ENCODE peak calls at places on chromosome 10, in eight cellular contexts. One of them, this sample, is unnamed. For H3K4me1, the result is how much of the 10 kb centered on the place peaks cover.

GRCh38 chr10:43292745-43293676 is 26.1 kb upstream of the RASGEF1A start:
- DNase-seq in BE2C: peak
- DNase-seq in body of pancreas: peak
- DNase-seq in mucosa of descending colon: peak
- DNase-seq in hepatocyte: peak
- DNase-seq in H1: no peak
- DNase-seq in ovary: peak
- DNase-seq in tibial nerve: peak
- DNase-seq in this sample: peak

GRCh38 chr10:68202965-68203358 is 29.0 kb downstream of the ATOH7 start:
- DNase-seq in BE2C: no peak
- DNase-seq in body of pancreas: no peak
- DNase-seq in mucosa of descending colon: no peak
- DNase-seq in hepatocyte: no peak
- DNase-seq in H1: no peak
- DNase-seq in ovary: no peak
- DNase-seq in tibial nerve: no peak
- DNase-seq in this sample: no peak

GRCh38 chr10:106619353-106619752 is 545.2 kb downstream of the SORCS1 start:
- DNase-seq in BE2C: no peak
- DNase-seq in body of pancreas: no peak
- DNase-seq in mucosa of descending colon: no peak
- DNase-seq in hepatocyte: no peak
- DNase-seq in H1: no peak
- DNase-seq in ovary: no peak
- DNase-seq in tibial nerve: no peak
- DNase-seq in this sample: no peak

GRCh38 chr10:110209926-110210662 is 2.7 kb downstream of the MXI1 start:
- DNase-seq in BE2C: no peak
- DNase-seq in body of pancreas: peak
- DNase-seq in mucosa of descending colon: peak
- DNase-seq in hepatocyte: peak
- DNase-seq in H1: peak
- DNase-seq in ovary: peak
- DNase-seq in tibial nerve: peak
- DNase-seq in this sample: peak

GRCh38 chr10:62046522-62047239 is 145.2 kb downstream of the ARID5B start:
- DNase-seq in BE2C: peak
- DNase-seq in body of pancreas: no peak
- DNase-seq in mucosa of descending colon: no peak
- DNase-seq in hepatocyte: peak
- DNase-seq in H1: no peak
- DNase-seq in ovary: no peak
- DNase-seq in tibial nerve: no peak
- DNase-seq in this sample: peak

GRCh38 chr10:69936091-69936490 is 116.6 kb upstream of the MACROH2A2 start:
- DNase-seq in BE2C: no peak
- DNase-seq in body of pancreas: no peak
- DNase-seq in mucosa of descending colon: no peak
- DNase-seq in hepatocyte: no peak
- DNase-seq in H1: no peak
- DNase-seq in ovary: no peak
- DNase-seq in tibial nerve: no peak
- DNase-seq in this sample: no peak

GRCh38 chr10:5460468-5461200 is 38.7 kb downstream of the CALML5 start:
- DNase-seq in BE2C: no peak
- DNase-seq in body of pancreas: no peak
- DNase-seq in mucosa of descending colon: no peak
- DNase-seq in hepatocyte: no peak
- DNase-seq in H1: no peak
- DNase-seq in ovary: no peak
- DNase-seq in tibial nerve: no peak
- DNase-seq in this sample: no peak

GRCh38 chr10:13143761-13144160 is 17.6 kb upstream of the MCM10 start:
- DNase-seq in BE2C: no peak
- DNase-seq in body of pancreas: no peak
- DNase-seq in mucosa of descending colon: no peak
- DNase-seq in hepatocyte: no peak
- DNase-seq in H1: no peak
- DNase-seq in ovary: no peak
- DNase-seq in tibial nerve: no peak
- DNase-seq in this sample: no peak

GRCh38 chr10:33365871-33366411 is 31.5 kb upstream of the NRP1 start:
- DNase-seq in BE2C: no peak
- DNase-seq in body of pancreas: no peak
- DNase-seq in mucosa of descending colon: no peak
- DNase-seq in hepatocyte: no peak
- DNase-seq in H1: no peak
- DNase-seq in ovary: no peak
- DNase-seq in tibial nerve: no peak
- DNase-seq in this sample: no peak

GRCh38 chr10:46547881-46548780 is 8.3 kb downstream of the GPRIN2 start:
- DNase-seq in BE2C: peak
- DNase-seq in body of pancreas: no peak
- DNase-seq in mucosa of descending colon: no peak
- DNase-seq in hepatocyte: no peak
- DNase-seq in H1: no peak
- DNase-seq in ovary: peak
- DNase-seq in tibial nerve: peak
- DNase-seq in this sample: no peak

GRCh38 chr10:101563497-101564040 is 24.5 kb downstream of the POLL start:
- DNase-seq in BE2C: no peak
- DNase-seq in body of pancreas: no peak
- DNase-seq in mucosa of descending colon: no peak
- DNase-seq in hepatocyte: no peak
- DNase-seq in H1: peak
- DNase-seq in ovary: no peak
- DNase-seq in tibial nerve: no peak
- DNase-seq in this sample: no peak

GRCh38 chr10:77673086-77673485 is 35.5 kb upstream of the KCNMA1 start:
- DNase-seq in BE2C: no peak
- DNase-seq in body of pancreas: no peak
- DNase-seq in mucosa of descending colon: no peak
- DNase-seq in hepatocyte: no peak
- DNase-seq in H1: peak
- DNase-seq in ovary: no peak
- DNase-seq in tibial nerve: no peak
- DNase-seq in this sample: no peak

GRCh38 chr10:49081532-49082275 is 33.6 kb downstream of the VSTM4 start:
- DNase-seq in BE2C: no peak
- DNase-seq in body of pancreas: no peak
- DNase-seq in mucosa of descending colon: no peak
- DNase-seq in hepatocyte: no peak
- DNase-seq in H1: peak
- DNase-seq in ovary: peak
- DNase-seq in tibial nerve: no peak
- DNase-seq in this sample: no peak

GRCh38 chr10:62726638-62727037 is 77.9 kb upstream of the ADO start:
- DNase-seq in BE2C: no peak
- DNase-seq in body of pancreas: no peak
- DNase-seq in mucosa of descending colon: no peak
- DNase-seq in hepatocyte: no peak
- DNase-seq in H1: no peak
- DNase-seq in ovary: no peak
- DNase-seq in tibial nerve: no peak
- DNase-seq in this sample: no peak

GRCh38 chr10:18211862-18212261 is 71.6 kb downstream of the CACNB2 start:
- DNase-seq in BE2C: no peak
- DNase-seq in body of pancreas: peak
- DNase-seq in mucosa of descending colon: no peak
- DNase-seq in hepatocyte: no peak
- DNase-seq in H1: no peak
- DNase-seq in ovary: no peak
- DNase-seq in tibial nerve: no peak
- DNase-seq in this sample: no peak

GRCh38 chr10:124641282-124642075 is 102.7 kb downstream of the FAM53B start:
- DNase-seq in BE2C: peak
- DNase-seq in body of pancreas: no peak
- DNase-seq in mucosa of descending colon: no peak
- DNase-seq in hepatocyte: peak
- DNase-seq in H1: no peak
- DNase-seq in ovary: no peak
- DNase-seq in tibial nerve: no peak
- DNase-seq in this sample: peak

GRCh38 chr10:6583447-6583846 is 3.4 kb upstream of the PRKCQ start:
- DNase-seq in BE2C: no peak
- DNase-seq in body of pancreas: no peak
- DNase-seq in mucosa of descending colon: no peak
- DNase-seq in hepatocyte: no peak
- DNase-seq in H1: no peak
- DNase-seq in ovary: no peak
- DNase-seq in tibial nerve: no peak
- DNase-seq in this sample: no peak

GRCh38 chr10:121667948-121668335 is 69.7 kb upstream of the FGFR2 start:
- DNase-seq in BE2C: no peak
- DNase-seq in body of pancreas: no peak
- DNase-seq in mucosa of descending colon: no peak
- DNase-seq in hepatocyte: no peak
- DNase-seq in H1: no peak
- DNase-seq in ovary: no peak
- DNase-seq in tibial nerve: no peak
- DNase-seq in this sample: no peak

GRCh38 chr10:102117391-102118159 is 2.6 kb downstream of the LDB1 start:
- DNase-seq in BE2C: peak
- DNase-seq in body of pancreas: peak
- DNase-seq in mucosa of descending colon: peak
- DNase-seq in hepatocyte: peak
- DNase-seq in H1: peak
- DNase-seq in ovary: peak
- DNase-seq in tibial nerve: peak
- DNase-seq in this sample: peak

GRCh38 chr10:57898231-57898630 is 369.5 kb downstream of the IPMK start:
- DNase-seq in BE2C: no peak
- DNase-seq in body of pancreas: peak
- DNase-seq in mucosa of descending colon: peak
- DNase-seq in hepatocyte: peak
- DNase-seq in H1: no peak
- DNase-seq in ovary: no peak
- DNase-seq in tibial nerve: no peak
- DNase-seq in this sample: no peak

DNA sequence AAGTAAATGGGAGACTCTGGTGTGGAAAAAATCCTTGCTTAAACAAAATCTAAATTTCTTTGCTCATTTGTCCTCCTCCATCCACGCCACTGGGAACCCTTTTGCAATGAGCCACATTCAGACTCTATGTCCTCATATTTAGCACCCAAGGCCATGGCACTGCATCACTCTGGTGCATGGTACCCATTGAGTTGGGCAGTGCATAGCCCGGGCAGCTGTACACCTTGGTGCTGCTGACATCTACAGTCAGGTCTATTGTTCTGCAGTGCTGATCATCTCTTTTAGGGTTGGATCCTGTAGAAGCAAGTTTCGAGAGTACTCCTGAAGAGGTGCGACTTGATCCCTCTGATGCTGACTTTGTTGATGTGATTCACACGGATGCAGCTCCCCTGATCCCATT is 6.8 kb downstream of the PNLIPRP1 start:
- DNase-seq in BE2C: no peak
- DNase-seq in body of pancreas: peak
- DNase-seq in mucosa of descending colon: no peak
- DNase-seq in hepatocyte: no peak
- DNase-seq in H1: no peak
- DNase-seq in ovary: no peak
- DNase-seq in tibial nerve: no peak
- DNase-seq in this sample: no peak
- H3K4me1 ChIP-seq in BE2C: under half
- H3K4me1 ChIP-seq in body of pancreas: half or more
- H3K4me1 ChIP-seq in mucosa of descending colon: under half
- H3K4me1 ChIP-seq in hepatocyte: under half
- H3K4me1 ChIP-seq in H1: under half
- H3K4me1 ChIP-seq in ovary: under half
- H3K4me1 ChIP-seq in tibial nerve: under half
- H3K4me1 ChIP-seq in this sample: under half

GRCh38 chr10:72259491-72260214 is 14.1 kb upstream of the DDIT4 start:
- DNase-seq in BE2C: peak
- DNase-seq in body of pancreas: no peak
- DNase-seq in mucosa of descending colon: no peak
- DNase-seq in hepatocyte: peak
- DNase-seq in H1: no peak
- DNase-seq in ovary: no peak
- DNase-seq in tibial nerve: no peak
- DNase-seq in this sample: no peak
- TF ChIP-seq CTCF in BE2C: no peak
- TF ChIP-seq CTCF in body of pancreas: no peak
- TF ChIP-seq CTCF in mucosa of descending colon: no peak
- TF ChIP-seq CTCF in hepatocyte: no peak
- TF ChIP-seq CTCF in H1: no peak
- TF ChIP-seq CTCF in ovary: no peak
- TF ChIP-seq CTCF in tibial nerve: no peak
- TF ChIP-seq CTCF in this sample: no peak

DNA sequence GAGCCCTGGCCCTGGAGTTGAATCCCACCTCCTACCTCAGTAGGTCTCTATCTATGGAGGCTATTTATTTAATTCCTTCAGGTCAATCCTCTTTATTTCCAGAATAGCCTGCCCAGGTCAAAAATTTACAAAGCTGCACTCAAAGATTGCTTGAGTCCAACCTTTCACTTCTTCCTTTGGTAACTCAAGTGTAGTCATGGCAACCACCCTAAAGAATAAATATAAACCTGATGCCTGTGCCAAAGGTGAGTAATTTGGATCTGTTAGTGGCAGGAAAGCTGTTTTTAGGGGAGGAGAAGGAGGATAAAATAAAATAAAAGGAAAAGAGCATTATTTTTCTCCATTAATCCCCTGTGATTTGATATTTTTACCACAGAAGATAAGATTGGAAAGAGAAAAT is 29.7 kb downstream of the PLXDC2 start:
- DNase-seq in BE2C: no peak
- DNase-seq in body of pancreas: no peak
- DNase-seq in mucosa of descending colon: no peak
- DNase-seq in hepatocyte: no peak
- DNase-seq in H1: no peak
- DNase-seq in ovary: no peak
- DNase-seq in tibial nerve: no peak
- DNase-seq in this sample: no peak
- H3K4me1 ChIP-seq in BE2C: under half
- H3K4me1 ChIP-seq in body of pancreas: under half
- H3K4me1 ChIP-seq in mucosa of descending colon: under half
- H3K4me1 ChIP-seq in hepatocyte: under half
- H3K4me1 ChIP-seq in H1: under half
- H3K4me1 ChIP-seq in ovary: under half
- H3K4me1 ChIP-seq in tibial nerve: under half
- H3K4me1 ChIP-seq in this sample: under half

DNA sequence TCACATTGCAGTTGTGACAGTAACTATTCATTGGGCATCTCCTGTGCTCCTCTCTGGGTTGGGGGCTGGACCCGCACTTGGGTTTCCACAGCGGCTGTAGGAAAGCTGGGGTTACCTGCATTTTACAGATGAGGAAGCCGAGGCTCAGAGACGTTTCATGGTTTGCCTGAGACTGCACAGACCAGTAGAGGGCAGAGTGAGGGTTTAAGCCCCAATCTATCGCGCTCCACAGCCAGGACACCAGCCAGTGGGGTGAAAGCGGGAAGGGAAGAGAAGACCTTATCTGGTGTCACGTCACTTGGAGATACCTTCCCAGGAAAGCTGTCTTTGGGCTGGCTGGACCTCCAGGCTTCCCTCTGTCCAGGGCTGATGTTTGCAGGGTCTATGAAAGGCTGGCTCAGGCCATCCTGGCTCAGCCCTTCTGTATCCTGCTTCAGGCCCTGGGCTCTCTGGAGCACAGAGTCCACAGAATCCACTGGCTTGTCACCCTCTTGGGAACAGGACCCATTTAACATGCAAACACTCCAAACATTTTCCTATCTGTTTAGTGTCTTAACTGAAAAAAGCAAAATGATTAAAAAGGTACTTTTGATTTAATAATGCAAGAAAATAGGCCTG is 167.7 kb downstream of the EMX2 start:
- DNase-seq in BE2C: no peak
- DNase-seq in body of pancreas: no peak
- DNase-seq in mucosa of descending colon: no peak
- DNase-seq in hepatocyte: no peak
- DNase-seq in H1: no peak
- DNase-seq in ovary: no peak
- DNase-seq in tibial nerve: no peak
- DNase-seq in this sample: no peak
- TF ChIP-seq CTCF in BE2C: peak
- TF ChIP-seq CTCF in body of pancreas: no peak
- TF ChIP-seq CTCF in mucosa of descending colon: no peak
- TF ChIP-seq CTCF in hepatocyte: no peak
- TF ChIP-seq CTCF in H1: peak
- TF ChIP-seq CTCF in ovary: no peak
- TF ChIP-seq CTCF in tibial nerve: no peak
- TF ChIP-seq CTCF in this sample: no peak